ENCODE peak calls at places on chromosomes 2 and 18, in five cellular contexts. One of them, this sample, is unnamed.

GRCh38 chr2:135582383-135582782 is 51.1 kb downstream of the R3HDM1 start:
- DNase-seq in NCI-H2171: no peak
- DNase-seq in left ventricle myocardium superior: no peak
- DNase-seq in T-helper 2 cell: no peak
- DNase-seq in NK-92 treated with Interleukin-12 subunit alpha and Interleukin-12 subunit beta, amount 100 ng/mL, for 24 hours: no peak
- DNase-seq in this sample: no peak

GRCh38 chr2:226216578-226216977 is 583.0 kb downstream of the IRS1 start:
- DNase-seq in T-helper 2 cell: no peak
- DNase-seq in NCI-H2171: no peak
- DNase-seq in left ventricle myocardium superior: no peak
- DNase-seq in NK-92 treated with Interleukin-12 subunit alpha and Interleukin-12 subunit beta, amount 100 ng/mL, for 24 hours: no peak
- DNase-seq in this sample: peak; percentile 28

GRCh38 chr2:33032245-33032644 is 85.5 kb downstream of the LTBP1 start:
- DNase-seq in NCI-H2171: no peak
- DNase-seq in T-helper 2 cell: no peak
- DNase-seq in NK-92 treated with Interleukin-12 subunit alpha and Interleukin-12 subunit beta, amount 100 ng/mL, for 24 hours: no peak
- DNase-seq in left ventricle myocardium superior: no peak
- DNase-seq in this sample: no peak

GRCh38 chr18:43883886-43884285 is 606.6 kb upstream of the SYT4 start:
- DNase-seq in left ventricle myocardium superior: no peak
- DNase-seq in NCI-H2171: no peak
- DNase-seq in T-helper 2 cell: no peak
- DNase-seq in NK-92 treated with Interleukin-12 subunit alpha and Interleukin-12 subunit beta, amount 100 ng/mL, for 24 hours: no peak
- DNase-seq in this sample: no peak

GRCh38 chr2:210762604-210763588 is 206.5 kb downstream of the CPS1 start:
- DNase-seq in left ventricle myocardium superior: no peak
- DNase-seq in NCI-H2171: no peak
- DNase-seq in T-helper 2 cell: no peak
- DNase-seq in NK-92 treated with Interleukin-12 subunit alpha and Interleukin-12 subunit beta, amount 100 ng/mL, for 24 hours: no peak
- DNase-seq in this sample: no peak

GRCh38 chr2:28976584-28976983 is 4.5 kb upstream of the TOGARAM2 start:
- DNase-seq in left ventricle myocardium superior: no peak
- DNase-seq in NCI-H2171: no peak
- DNase-seq in NK-92 treated with Interleukin-12 subunit alpha and Interleukin-12 subunit beta, amount 100 ng/mL, for 24 hours: no peak
- DNase-seq in T-helper 2 cell: no peak
- DNase-seq in this sample: peak; percentile 37

GRCh38 chr2:170679607-170680079 is 35.5 kb upstream of the SP5 start:
- DNase-seq in left ventricle myocardium superior: no peak
- DNase-seq in NK-92 treated with Interleukin-12 subunit alpha and Interleukin-12 subunit beta, amount 100 ng/mL, for 24 hours: no peak
- DNase-seq in NCI-H2171: no peak
- DNase-seq in T-helper 2 cell: no peak
- DNase-seq in this sample: no peak

GRCh38 chr2:38194751-38195150 is 118.8 kb upstream of the CYP1B1 start:
- DNase-seq in T-helper 2 cell: no peak
- DNase-seq in left ventricle myocardium superior: no peak
- DNase-seq in NK-92 treated with Interleukin-12 subunit alpha and Interleukin-12 subunit beta, amount 100 ng/mL, for 24 hours: no peak
- DNase-seq in NCI-H2171: no peak
- DNase-seq in this sample: no peak

This sample was measured in right cardiac atrium.